ENCODE peak calls at places on chromosome 3, in six cellular contexts. One of them, this sample, is unnamed.

GRCh38 chr3:195820186-195820585 is 8.5 kb upstream of the MUC4 start:
- DNase-seq in pancreas: no peak
- DNase-seq in globus pallidus: no peak
- DNase-seq in midbrain: no peak
- DNase-seq in H54: no peak
- DNase-seq in neuronal stem cell: no peak
- DNase-seq in this sample: no peak

GRCh38 chr3:152328841-152329240 is 60.1 kb downstream of the MBNL1 start:
- DNase-seq in midbrain: no peak
- DNase-seq in pancreas: no peak
- DNase-seq in neuronal stem cell: no peak
- DNase-seq in globus pallidus: no peak
- DNase-seq in H54: peak
- DNase-seq in this sample: no peak

GRCh38 chr3:184944221-184944620 is 132.3 kb downstream of the VPS8 start:
- DNase-seq in globus pallidus: no peak
- DNase-seq in neuronal stem cell: no peak
- DNase-seq in H54: no peak
- DNase-seq in pancreas: no peak
- DNase-seq in midbrain: no peak
- DNase-seq in this sample: no peak

GRCh38 chr3:46864051-46864881 is 1.0 kb upstream of the MYL3 start:
- DNase-seq in midbrain: no peak
- DNase-seq in pancreas: no peak
- DNase-seq in neuronal stem cell: no peak
- DNase-seq in H54: no peak
- DNase-seq in globus pallidus: no peak
- DNase-seq in this sample: no peak

GRCh38 chr3:198076722-198077308 is 116.8 kb downstream of the LMLN start:
- DNase-seq in neuronal stem cell: no peak
- DNase-seq in H54: no peak
- DNase-seq in midbrain: no peak
- DNase-seq in pancreas: no peak
- DNase-seq in globus pallidus: no peak
- DNase-seq in this sample: no peak

GRCh38 chr3:28122227-28122626 is 119.2 kb upstream of the CMC1 start:
- DNase-seq in H54: no peak
- DNase-seq in pancreas: no peak
- DNase-seq in neuronal stem cell: no peak
- DNase-seq in midbrain: no peak
- DNase-seq in globus pallidus: no peak
- DNase-seq in this sample: no peak

GRCh38 chr3:55750525-55750924 is 263.4 kb upstream of the WNT5A start:
- DNase-seq in globus pallidus: no peak
- DNase-seq in pancreas: no peak
- DNase-seq in midbrain: no peak
- DNase-seq in neuronal stem cell: no peak
- DNase-seq in H54: no peak
- DNase-seq in this sample: no peak

GRCh38 chr3:50267280-50267913 is 1.6 kb upstream of the SEMA3B start:
- DNase-seq in globus pallidus: peak
- DNase-seq in midbrain: peak
- DNase-seq in neuronal stem cell: no peak
- DNase-seq in pancreas: peak
- DNase-seq in H54: no peak
- DNase-seq in this sample: no peak

GRCh38 chr3:74510261-74510660 is 104.2 kb downstream of the CNTN3 start:
- DNase-seq in globus pallidus: no peak
- DNase-seq in pancreas: no peak
- DNase-seq in H54: no peak
- DNase-seq in midbrain: no peak
- DNase-seq in neuronal stem cell: no peak
- DNase-seq in this sample: no peak

GRCh38 chr3:151753846-151754245 is 20.1 kb downstream of the AADACL2 start:
- DNase-seq in H54: no peak
- DNase-seq in midbrain: no peak
- DNase-seq in globus pallidus: no peak
- DNase-seq in neuronal stem cell: no peak
- DNase-seq in pancreas: no peak
- DNase-seq in this sample: no peak

GRCh38 chr3:141427764-141428163 is 59.1 kb upstream of the RASA2 start:
- DNase-seq in neuronal stem cell: no peak
- DNase-seq in midbrain: no peak
- DNase-seq in globus pallidus: no peak
- DNase-seq in H54: no peak
- DNase-seq in pancreas: peak
- DNase-seq in this sample: no peak

GRCh38 chr3:166660962-166661361 is 719.1 kb downstream of the ZBBX start:
- DNase-seq in pancreas: no peak
- DNase-seq in midbrain: no peak
- DNase-seq in globus pallidus: no peak
- DNase-seq in neuronal stem cell: no peak
- DNase-seq in H54: no peak
- DNase-seq in this sample: no peak

GRCh38 chr3:49791571-49791970 is 5.2 kb upstream of the IP6K1 start:
- DNase-seq in neuronal stem cell: no peak
- DNase-seq in pancreas: no peak
- DNase-seq in H54: no peak
- DNase-seq in midbrain: no peak
- DNase-seq in globus pallidus: no peak
- DNase-seq in this sample: no peak

GRCh38 chr3:80688814-80689213 is 921.0 kb upstream of the ROBO1 start:
- DNase-seq in neuronal stem cell: no peak
- DNase-seq in H54: no peak
- DNase-seq in globus pallidus: no peak
- DNase-seq in pancreas: no peak
- DNase-seq in midbrain: peak
- DNase-seq in this sample: peak

GRCh38 chr3:27714692-27715453 is 7.2 kb downstream of the EOMES start:
- DNase-seq in midbrain: no peak
- DNase-seq in pancreas: no peak
- DNase-seq in globus pallidus: no peak
- DNase-seq in H54: no peak
- DNase-seq in neuronal stem cell: no peak
- DNase-seq in this sample: no peak

GRCh38 chr3:61563614-61564404 is 2.4 kb downstream of the PTPRG start:
- DNase-seq in neuronal stem cell: no peak
- DNase-seq in pancreas: no peak
- DNase-seq in midbrain: no peak
- DNase-seq in H54: no peak
- DNase-seq in globus pallidus: no peak
- DNase-seq in this sample: peak

GRCh38 chr3:11389570-11390268 is 117.5 kb downstream of the ATG7 start:
- DNase-seq in neuronal stem cell: no peak
- DNase-seq in pancreas: no peak
- DNase-seq in globus pallidus: no peak
- DNase-seq in H54: no peak
- DNase-seq in midbrain: no peak
- DNase-seq in this sample: no peak

GRCh38 chr3:144775581-144775980 is 804.0 kb downstream of the DIPK2A start:
- DNase-seq in pancreas: no peak
- DNase-seq in H54: no peak
- DNase-seq in globus pallidus: peak
- DNase-seq in neuronal stem cell: no peak
- DNase-seq in midbrain: no peak
- DNase-seq in this sample: no peak

GRCh38 chr3:189395825-189396224 is 224.1 kb downstream of the TPRG1 start:
- DNase-seq in globus pallidus: no peak
- DNase-seq in pancreas: no peak
- DNase-seq in H54: no peak
- DNase-seq in neuronal stem cell: no peak
- DNase-seq in midbrain: no peak
- DNase-seq in this sample: no peak

GRCh38 chr3:24475945-24476344 is 18.7 kb downstream of the THRB start:
- DNase-seq in midbrain: no peak
- DNase-seq in H54: no peak
- DNase-seq in pancreas: no peak
- DNase-seq in neuronal stem cell: no peak
- DNase-seq in globus pallidus: no peak
- DNase-seq in this sample: no peak

GRCh38 chr3:87317779-87318178 is 41.4 kb upstream of the POU1F1 start:
- DNase-seq in midbrain: no peak
- DNase-seq in H54: no peak
- DNase-seq in pancreas: no peak
- DNase-seq in neuronal stem cell: no peak
- DNase-seq in globus pallidus: no peak
- DNase-seq in this sample: no peak

GRCh38 chr3:72655151-72655551 is 193.1 kb downstream of the SHQ1 start:
- DNase-seq in midbrain: peak
- DNase-seq in pancreas: no peak
- DNase-seq in H54: no peak
- DNase-seq in globus pallidus: peak
- DNase-seq in neuronal stem cell: peak
- DNase-seq in this sample: peak

GRCh38 chr3:137249311-137249940 is 291.6 kb downstream of the IL20RB start:
- DNase-seq in midbrain: no peak
- DNase-seq in neuronal stem cell: no peak
- DNase-seq in H54: no peak
- DNase-seq in globus pallidus: no peak
- DNase-seq in pancreas: no peak
- DNase-seq in this sample: no peak

GRCh38 chr3:172094621-172095557 is 55.5 kb downstream of the FNDC3B start:
- DNase-seq in H54: no peak
- DNase-seq in neuronal stem cell: no peak
- DNase-seq in midbrain: no peak
- DNase-seq in globus pallidus: no peak
- DNase-seq in pancreas: no peak
- DNase-seq in this sample: no peak

GRCh38 chr3:109927726-109928125 is 590.4 kb upstream of the DPPA4 start:
- DNase-seq in midbrain: no peak
- DNase-seq in globus pallidus: no peak
- DNase-seq in pancreas: no peak
- DNase-seq in neuronal stem cell: no peak
- DNase-seq in H54: no peak
- DNase-seq in this sample: no peak

GRCh38 chr3:43389388-43390254 is 103.3 kb downstream of the SNRK start:
- DNase-seq in pancreas: peak
- DNase-seq in globus pallidus: peak
- DNase-seq in H54: peak
- DNase-seq in midbrain: no peak
- DNase-seq in neuronal stem cell: no peak
- DNase-seq in this sample: no peak

GRCh38 chr3:128390867-128391266 is 75.8 kb downstream of the DNAJB8 start:
- DNase-seq in H54: no peak
- DNase-seq in pancreas: no peak
- DNase-seq in globus pallidus: no peak
- DNase-seq in neuronal stem cell: no peak
- DNase-seq in midbrain: no peak
- DNase-seq in this sample: no peak

GRCh38 chr3:79361748-79362378 is 405.9 kb downstream of the ROBO1 start:
- DNase-seq in pancreas: no peak
- DNase-seq in midbrain: peak
- DNase-seq in neuronal stem cell: peak
- DNase-seq in globus pallidus: peak
- DNase-seq in H54: no peak
- DNase-seq in this sample: peak

This sample was measured in G401.